ENCODE peak calls at places on chromosomes 13 and 19, in eight cellular contexts. S, X, Q, R, J, L, F and V are unnamed samples.
A peak's percentile ranks its signal among the peaks of the same experiment; 100 is the strongest.

GRCh38 chr19:45074744-45075143 is 1.5 kb downstream of the ZNF296 start:
- DNase-seq in X (no peak), R (peak; percentile 62), S (no peak), F (no peak), Q (peak; percentile 50), J (no peak), L (peak; percentile 68), V (no peak)

GRCh38 chr19:44003461-44004134 is 841 bp downstream of the ZNF230 start:
- DNase-seq in J (peak; percentile 0), L (peak; percentile 33), F (peak; percentile 19), X (peak; percentile 37), R (no peak), Q (peak; percentile 8), S (no peak), V (no peak)

GRCh38 chr13:98575009-98575866 is 1.7 kb downstream of the STK24 start:
- DNase-seq in F (peak; percentile 22), S (no peak), R (peak; percentile 45), J (peak; percentile 54), Q (peak; percentile 61), X (no peak), L (peak; percentile 29), V (no peak)

GRCh38 chr13:31756346-31756745 is 17.0 kb downstream of the RXFP2 start:
- DNase-seq in J (peak; percentile 95), S (peak; percentile 94), L (no peak), F (no peak), X (no peak), R (no peak), Q (peak; percentile 87), V (no peak)

GRCh38 chr19:27676334-27676733 is 1536.6 kb downstream of the UQCRFS1 start:
- DNase-seq in F (no peak), S (no peak), X (no peak), L (no peak), R (no peak), J (no peak), Q (no peak), V (no peak)

GRCh38 chr19:55694241-55694655 is 19.2 kb downstream of the EPN1 start:
- DNase-seq in X (no peak), Q (peak; percentile 50), L (no peak), R (no peak), J (no peak), S (no peak), F (no peak), V (no peak)

GRCh38 chr19:55478364-55478763 is 1.9 kb downstream of the ZNF628 start:
- DNase-seq in J (no peak), S (no peak), X (no peak), Q (no peak), L (no peak), F (no peak), R (no peak), V (no peak)

GRCh38 chr19:582497-583197 is 7.0 kb upstream of the HCN2 start:
- DNase-seq in X (no peak), Q (peak; percentile 99), L (no peak), F (no peak), J (peak; percentile 59), S (peak; percentile 59), R (no peak), V (no peak)

GRCh38 chr19:46546194-46546896 is 50.7 kb upstream of the PNMA8B start:
- DNase-seq in Q (no peak), J (peak; percentile 49), X (peak; percentile 33), F (peak; percentile 29), S (peak; percentile 14), R (peak; percentile 78), L (peak; percentile 51), V (no peak)

GRCh38 chr19:926595-927043 is 784 bp downstream of the ARID3A start:
- DNase-seq in L (peak; percentile 65), R (peak; percentile 69), Q (peak; percentile 98), S (no peak), F (peak; percentile 84), X (no peak), J (no peak), V (no peak)

GRCh38 chr13:84400711-84401110 is 518.4 kb upstream of the SLITRK1 start:
- DNase-seq in J (peak; percentile 98), X (no peak), R (no peak), L (no peak), S (peak; percentile 82), Q (peak; percentile 70), F (no peak), V (no peak)

GRCh38 chr13:30873519-30873918 is 32.6 kb upstream of the MEDAG start:
- DNase-seq in S (peak; percentile 19), L (peak; percentile 16), J (peak; percentile 42), Q (no peak), F (no peak), R (peak; percentile 43), X (no peak), V (no peak)

GRCh38 chr13:33677215-33677614 is 140.7 kb upstream of the RFC3 start:
- DNase-seq in L (no peak), Q (no peak), R (no peak), X (no peak), S (no peak), F (no peak), J (no peak), V (no peak)

GRCh38 chr19:9139609-9140158 is 513 bp upstream of the ZNF317 start:
- DNase-seq in Q (no peak), F (peak; percentile 5), X (no peak), L (no peak), J (no peak), R (no peak), S (no peak), V (no peak)

GRCh38 chr13:94534171-94534570 is 54.7 kb upstream of the DCT start:
- DNase-seq in F (no peak), J (peak; percentile 67), X (no peak), Q (no peak), L (no peak), S (peak; percentile 45), R (no peak), V (no peak)

GRCh38 chr13:59043016-59043415 is 1120.7 kb downstream of the DIAPH3 start:
- DNase-seq in F (no peak), L (peak; percentile 16), R (no peak), X (no peak), Q (no peak), J (no peak), S (no peak), V (no peak)

GRCh38 chr19:35742121-35742724 is at the start of gene IGFLR1:
- DNase-seq in J (no peak), S (no peak), Q (peak; percentile 15), F (peak; percentile 75), L (no peak), X (no peak), R (no peak), V (no peak)

GRCh38 chr19:30118760-30119159 is 176.7 kb downstream of the URI1 start:
- DNase-seq in F (no peak), L (no peak), X (no peak), R (no peak), J (no peak), Q (no peak), S (no peak), V (no peak)

GRCh38 chr13:113666324-113666660 is 727 bp upstream of the GRK1 start:
- DNase-seq in S (no peak), X (no peak), J (no peak), L (no peak), Q (peak; percentile 45), R (no peak), F (no peak), V (no peak)

GRCh38 chr13:73937420-73937819 is 196.8 kb downstream of the KLF12 start:
- DNase-seq in X (no peak), L (no peak), S (no peak), R (no peak), F (no peak), J (peak; percentile 36), Q (no peak), V (no peak)

DNA sequence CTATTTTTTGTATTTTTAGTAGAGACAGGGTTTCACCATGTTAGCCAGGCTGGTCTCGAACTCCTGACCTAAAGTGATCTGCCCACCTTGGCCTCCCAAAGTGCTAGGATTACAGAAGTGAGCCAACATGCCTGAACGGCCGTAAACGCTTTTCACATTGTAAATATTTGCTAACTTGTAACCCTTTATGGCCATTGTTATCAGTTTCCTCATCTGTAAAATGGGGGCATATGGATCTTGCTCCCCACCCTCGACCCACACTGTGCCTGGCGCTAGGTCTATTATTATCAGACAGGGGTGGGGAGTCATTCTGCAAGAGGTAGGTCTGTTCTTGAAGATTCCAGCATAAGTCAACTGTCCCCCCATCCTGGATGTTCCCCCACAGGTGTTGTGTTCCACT is 11.9 kb downstream of the NCAN start:
- DNase-seq in Q (peak; percentile 77), L (no peak), R (no peak), X (no peak), J (no peak), S (no peak), F (no peak), V (no peak)
- H3K4me2 ChIP-seq in Q (no peak overlapping the region), L (no peak overlapping the region), R (no peak overlapping the region), X (no peak overlapping the region), J (no peak overlapping the region), S (no peak overlapping the region), F (no peak overlapping the region), V (no peak overlapping the region)

DNA sequence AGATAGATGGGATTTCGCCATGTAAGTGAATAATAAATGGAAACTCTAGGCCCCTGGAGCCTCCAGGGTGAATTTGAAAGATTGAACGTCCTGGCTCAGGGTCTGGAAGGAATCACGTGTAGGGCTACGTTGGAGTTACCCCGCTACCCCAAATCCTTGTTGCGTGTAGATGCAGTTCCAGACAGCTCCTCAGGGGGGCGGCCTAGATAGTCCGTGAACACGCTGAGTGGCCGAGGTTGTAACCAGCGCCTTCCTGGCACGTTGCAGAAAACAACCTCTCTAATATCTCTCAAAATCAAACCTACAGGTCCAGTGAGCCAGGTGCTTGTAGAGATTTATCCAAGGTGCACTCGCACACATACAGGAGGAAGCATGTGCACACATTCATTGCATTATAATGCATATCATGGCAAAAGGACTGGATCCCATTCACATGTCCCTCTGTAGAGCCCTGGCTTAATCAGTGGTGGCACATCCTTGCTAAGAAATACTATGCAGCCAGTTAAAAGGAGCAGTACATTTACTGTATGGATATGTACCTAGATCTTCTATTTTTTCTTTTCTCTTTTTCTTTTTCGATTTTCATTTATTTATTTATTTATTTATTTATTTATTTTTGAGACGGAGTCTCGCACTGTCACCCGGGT is 2.5 kb upstream of the KEAP1 start:
- DNase-seq in R (peak; percentile 83), L (peak; percentile 83), X (peak; percentile 44), S (peak; percentile 50), Q (peak; percentile 94), F (peak; percentile 81), J (peak; percentile 35), V (peak; percentile 60)
- H3K4me2 ChIP-seq in R (no peak overlapping the region), L (no peak overlapping the region), X (no peak overlapping the region), S (no peak overlapping the region), Q (peak overlapping the region; percentile 36), F (no peak overlapping the region), J (no peak overlapping the region), V (peak overlapping the region; percentile 58)

DNA sequence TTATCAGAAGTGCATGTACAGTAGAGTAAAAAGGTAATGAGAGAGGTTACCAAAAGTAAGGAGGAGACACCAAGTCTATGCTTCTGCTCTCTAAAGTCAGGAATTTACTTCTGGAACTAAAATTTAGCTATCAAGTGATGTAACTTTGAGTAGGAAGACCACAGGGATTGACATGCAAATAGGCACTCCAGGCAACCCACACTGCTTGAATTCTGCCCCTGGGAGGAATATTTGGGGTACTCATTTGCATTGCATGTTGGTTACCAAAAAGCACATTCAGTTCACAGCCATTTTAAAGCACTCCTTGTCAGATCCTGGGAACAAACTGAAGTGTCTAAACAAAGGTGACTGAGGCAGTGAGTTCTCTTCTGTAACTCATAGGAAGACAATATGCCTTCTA is 126.0 kb upstream of the NBEA start:
- DNase-seq in Q (no peak), S (no peak), R (peak; percentile 16), F (no peak), L (no peak), X (no peak), J (no peak), V (no peak)
- H3K4me2 ChIP-seq in Q (no peak overlapping the region), S (no peak overlapping the region), R (no peak overlapping the region), F (no peak overlapping the region), L (no peak overlapping the region), X (no peak overlapping the region), J (no peak overlapping the region), V (no peak overlapping the region)

GRCh38 chr13:90564096-90564495 is 783.4 kb upstream of the MIR17HG start:
- DNase-seq in Q (no peak), J (no peak), R (no peak), X (no peak), S (no peak), F (no peak), L (no peak), V (no peak)
- H3K4me2 ChIP-seq in Q (no peak overlapping the region), J (no peak overlapping the region), R (no peak overlapping the region), X (no peak overlapping the region), S (no peak overlapping the region), F (no peak overlapping the region), L (no peak overlapping the region), V (no peak overlapping the region)